ENCODE peak calls at places on chromosomes 3 and 15, in nine cellular contexts. M is left lung, U is GM13976, Y is Calu3, L is A673, H is lower leg skin, B is psoas muscle, F is progenitor cell of endocrine pancreas, O is left ventricle myocardium inferior. G is an unnamed sample.

GRCh38 chr15:46768287-46768686 is 949.0 kb upstream of the SEMA6D start:
- DNase-seq in L (no peak), H (no peak), O (no peak), B (no peak), M (no peak), Y (no peak), F (no peak), U (no peak), G (no peak)

GRCh38 chr3:83317605-83318004 is 1556.2 kb upstream of the GBE1 start:
- DNase-seq in M (no peak), O (no peak), Y (no peak), B (no peak), U (no peak), L (no peak), H (no peak), F (no peak), G (no peak)

GRCh38 chr3:170257145-170257544 is 34.9 kb downstream of the PRKCI start:
- DNase-seq in B (no peak), U (peak; percentile 37), L (no peak), O (no peak), M (no peak), H (no peak), Y (no peak), F (no peak), G (peak; percentile 12)

GRCh38 chr3:141338881-141339280 is 29.4 kb upstream of the ZBTB38 start:
- DNase-seq in M (no peak), H (no peak), F (no peak), L (no peak), Y (no peak), U (no peak), O (no peak), B (no peak), G (no peak)

GRCh38 chr15:31330836-31331235 is 4.2 kb downstream of the KLF13 start:
- DNase-seq in O (peak; percentile 68), F (no peak), H (no peak), Y (no peak), L (no peak), U (no peak), M (no peak), B (peak; percentile 59), G (no peak)

GRCh38 chr15:84699538-84700191 is 16.3 kb downstream of the SEC11A start:
- DNase-seq in O (no peak), Y (no peak), F (no peak), L (no peak), H (no peak), U (no peak), M (no peak), B (no peak), G (no peak)

GRCh38 chr3:47193871-47194859 is 30.3 kb upstream of the SETD2 start:
- DNase-seq in B (no peak), Y (no peak), H (no peak), L (no peak), F (no peak), M (no peak), U (no peak), O (no peak), G (no peak)

GRCh38 chr3:20041197-20041780 is 1.0 kb downstream of the KAT2B start:
- DNase-seq in O (peak; percentile 94), Y (peak; percentile 77), U (peak; percentile 73), H (peak; percentile 90), F (peak; percentile 51), M (peak; percentile 92), L (peak; percentile 58), B (peak; percentile 95), G (peak; percentile 75)

GRCh38 chr3:46580675-46581074 is 14.6 kb upstream of the LRRC2 start:
- DNase-seq in O (no peak), L (no peak), H (no peak), B (no peak), F (no peak), U (no peak), M (no peak), Y (no peak), G (no peak)

GRCh38 chr3:73624363-73625123 is at the start of gene PDZRN3:
- DNase-seq in L (peak; percentile 11), Y (no peak), O (peak; percentile 64), H (peak; percentile 31), F (peak; percentile 49), M (peak; percentile 64), B (peak; percentile 78), U (peak; percentile 8), G (no peak)

GRCh38 chr3:33318709-33319380 is 41.6 kb downstream of the FBXL2 start:
- DNase-seq in O (no peak), H (no peak), L (peak; percentile 32), Y (no peak), M (no peak), U (no peak), F (no peak), B (no peak), G (no peak)
- TF ChIP-seq CTCF in O (peak; percentile 24), H (no peak), L (peak; percentile 47), Y (no peak), M (no peak), U (no peak), F (no peak), B (peak; percentile 24), G (no peak)

DNA sequence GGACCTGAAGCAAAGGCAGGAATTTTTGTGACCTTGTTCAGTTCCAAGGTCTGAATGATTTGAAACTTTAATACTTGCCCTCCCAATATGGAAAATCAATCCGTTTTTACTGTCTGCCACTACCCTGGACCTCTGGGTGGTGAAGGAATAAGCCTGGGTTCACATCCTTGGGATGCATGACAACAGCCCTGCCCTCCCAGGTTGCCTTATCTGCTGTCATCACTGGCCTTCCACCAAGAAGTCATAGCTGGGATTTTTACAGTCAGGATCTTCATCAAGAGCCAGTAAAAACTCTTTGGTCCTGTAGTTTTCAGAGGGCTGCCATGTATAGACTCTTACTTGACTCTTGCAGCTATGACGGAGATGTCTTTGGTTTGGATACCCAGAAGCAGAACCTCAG is 128.6 kb downstream of the MYLK start:
- DNase-seq in F (no peak), H (no peak), L (no peak), U (no peak), B (no peak), Y (peak; percentile 15), M (no peak), O (no peak), G (no peak)
- TF ChIP-seq CTCF in F (no peak), H (no peak), L (no peak), U (no peak), B (no peak), Y (no peak), M (no peak), O (no peak), G (no peak)

DNA sequence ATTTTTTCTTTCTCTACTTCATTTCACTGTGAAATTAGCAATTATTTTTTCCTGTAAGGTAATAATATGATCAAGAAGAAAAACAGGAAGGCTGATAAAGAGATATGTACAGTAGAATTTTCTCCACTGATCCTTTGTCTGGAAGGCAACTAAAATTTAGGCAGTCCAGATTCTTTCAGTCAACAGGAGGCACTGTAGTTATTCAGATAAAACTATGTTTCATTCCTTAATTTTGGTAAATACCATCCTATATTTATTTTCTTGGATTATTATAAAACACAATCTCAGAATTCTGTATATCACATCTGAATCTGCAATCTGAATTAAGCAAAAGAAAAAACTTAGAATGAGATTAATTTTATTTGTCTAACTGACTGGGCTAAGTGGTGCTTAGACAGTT is 343.2 kb downstream of the LSAMP start:
- DNase-seq in B (no peak), H (no peak), U (no peak), O (no peak), F (no peak), L (peak; percentile 17), M (no peak), Y (no peak), G (no peak)
- TF ChIP-seq CTCF in B (no peak), H (no peak), U (no peak), O (peak; percentile 14), F (no peak), L (peak; percentile 54), M (no peak), Y (no peak), G (no peak)

DNA sequence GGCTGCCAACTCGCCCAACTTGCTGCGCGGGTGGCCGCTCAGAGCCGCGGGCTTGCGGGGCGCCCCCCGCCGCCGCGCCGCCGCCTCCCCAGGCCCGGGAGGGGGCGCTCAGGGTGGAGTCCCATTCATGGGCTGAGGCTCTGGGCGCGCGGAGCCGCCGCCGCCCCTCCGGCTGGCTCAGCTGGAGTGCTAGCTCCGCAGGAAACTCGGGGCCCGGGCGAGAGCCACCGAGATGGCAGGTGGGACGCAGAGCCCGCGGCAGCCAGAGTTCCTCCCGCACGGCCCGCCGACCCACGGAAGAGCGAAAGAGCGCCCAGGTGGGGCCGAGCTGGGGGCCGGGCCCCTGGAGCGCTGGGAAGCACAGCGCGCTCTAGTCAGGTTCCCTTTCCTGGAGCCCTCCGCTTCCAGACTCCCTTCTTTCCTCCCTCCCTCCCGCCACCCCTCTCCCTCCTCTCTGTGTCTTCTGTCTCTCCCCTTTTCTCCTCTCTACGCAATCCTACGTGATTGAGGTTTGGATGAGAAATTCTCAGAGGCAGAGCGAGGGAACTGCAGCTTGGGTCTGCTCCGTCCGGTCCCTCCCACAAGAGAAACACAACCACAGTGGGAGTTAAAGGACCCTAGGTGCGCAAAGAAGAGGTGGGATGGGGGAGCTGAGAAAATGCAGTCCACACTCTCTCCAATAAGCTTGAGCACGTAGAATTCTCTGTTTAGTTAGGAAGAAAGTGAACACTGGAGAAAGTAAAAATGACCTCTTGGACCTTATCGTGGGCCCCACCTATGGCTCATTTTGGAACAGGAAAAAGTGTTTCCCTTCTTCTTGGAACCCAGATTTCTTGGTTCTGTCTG is 317.3 kb downstream of the FGF12 start:
- DNase-seq in Y (peak; percentile 44), M (no peak), H (no peak), O (peak; percentile 18), F (no peak), B (peak; percentile 45), U (peak; percentile 35), L (peak; percentile 62), G (peak; percentile 25)
- TF ChIP-seq CTCF in Y (peak; percentile 12), M (no peak), H (no peak), O (no peak), F (peak; percentile 37), B (no peak), U (no peak), L (peak; percentile 15), G (no peak)

DNA sequence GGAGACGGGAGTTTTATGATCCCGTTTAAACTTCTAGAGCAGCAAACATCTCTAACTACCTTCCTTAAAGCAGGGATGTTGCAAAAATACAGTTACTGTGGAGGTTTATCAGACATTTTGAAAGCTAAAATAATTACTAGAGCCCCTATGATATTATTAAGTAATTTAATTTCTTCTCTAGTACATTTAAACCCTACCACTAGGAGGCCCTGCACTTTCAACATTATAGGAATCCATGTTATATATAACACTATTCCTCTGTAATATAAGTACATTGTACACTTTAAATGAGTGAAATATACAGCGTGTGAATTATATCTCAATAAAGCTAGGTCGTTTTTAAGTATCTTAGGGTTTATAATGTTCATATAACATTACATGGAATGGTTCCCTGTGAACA is 11.5 kb downstream of the SETMAR start:
- DNase-seq in M (no peak), L (no peak), F (no peak), H (no peak), O (no peak), B (no peak), Y (no peak), U (no peak), G (no peak)
- TF ChIP-seq CTCF in M (no peak), L (peak; percentile 56), F (peak; percentile 28), H (no peak), O (no peak), B (no peak), Y (no peak), U (no peak), G (no peak)

G was measured in GM20000.